ENCODE peak calls at places on chromosomes 12 and 14, in eight cellular contexts. G, O, U, B, R, S, L and W are unnamed samples.

GRCh38 chr14:104556256-104557021 is 23.1 kb upstream of the C14orf180 start:
- DNase-seq in O (no peak), G (no peak), L (peak; percentile 9), B (peak; percentile 34), R (peak; percentile 53), U (no peak), S (no peak), W (no peak)

GRCh38 chr12:121277367-121277744 is 19.2 kb downstream of the CAMKK2 start:
- DNase-seq in B (no peak), O (no peak), G (no peak), U (no peak), L (no peak), R (no peak), S (no peak), W (no peak)

GRCh38 chr12:89657739-89658138 is 50.9 kb downstream of the ATP2B1 start:
- DNase-seq in S (no peak), R (no peak), G (no peak), L (no peak), B (no peak), U (no peak), O (no peak), W (no peak)

GRCh38 chr12:49631336-49631907 is 8.1 kb downstream of the PRPF40B start:
- DNase-seq in U (no peak), S (no peak), R (no peak), G (no peak), L (no peak), B (no peak), O (no peak), W (no peak)

GRCh38 chr12:16348435-16349131 is 1.1 kb downstream of the MGST1 start:
- DNase-seq in S (no peak), O (peak; percentile 48), B (no peak), L (no peak), U (no peak), G (no peak), R (no peak), W (no peak)

GRCh38 chr14:105430042-105430441 is 10.4 kb downstream of the MTA1 start:
- DNase-seq in R (no peak), G (no peak), S (no peak), U (no peak), L (no peak), O (no peak), B (no peak), W (no peak)

GRCh38 chr14:49173765-49174373 is 412.3 kb downstream of the RPS29 start:
- DNase-seq in R (no peak), U (no peak), S (peak; percentile 13), L (peak; percentile 29), G (peak; percentile 58), O (peak; percentile 69), B (no peak), W (peak; percentile 56)

GRCh38 chr14:36217732-36218131 is 41.2 kb upstream of the PTCSC3 start:
- DNase-seq in U (no peak), B (peak; percentile 55), O (no peak), R (no peak), L (no peak), S (no peak), G (no peak), W (no peak)

GRCh38 chr12:203462-204260 is 10.3 kb downstream of the SLC6A12 start:
- DNase-seq in U (peak; percentile 25), S (no peak), L (peak; percentile 44), O (no peak), R (no peak), B (no peak), G (no peak), W (no peak)

GRCh38 chr12:122886851-122887816 is 8.8 kb downstream of the VPS37B start:
- DNase-seq in B (no peak), S (no peak), O (peak; percentile 94), R (peak; percentile 78), G (no peak), U (no peak), L (no peak), W (no peak)

GRCh38 chr12:111404362-111405148 is 1.2 kb upstream of the SH2B3 start:
- DNase-seq in O (peak; percentile 78), U (no peak), S (no peak), R (peak; percentile 89), B (peak; percentile 61), G (no peak), L (peak; percentile 54), W (no peak)

GRCh38 chr14:64880382-64881121 is 845 bp upstream of the SPTB start:
- DNase-seq in R (peak; percentile 84), S (no peak), O (peak; percentile 26), L (peak; percentile 46), B (peak; percentile 56), U (peak; percentile 21), G (peak; percentile 17), W (no peak)

GRCh38 chr12:108269224-108269623 is 69.9 kb downstream of the CMKLR1 start:
- DNase-seq in R (no peak), L (no peak), B (no peak), G (no peak), U (no peak), O (no peak), S (no peak), W (no peak)